ENCODE peak calls at places on chromosomes 5 and 9, in five cellular contexts. V is IMR-90, Q is esophagus squamous epithelium, K is A549, I is right lobe of liver. Z is an unnamed sample.

GRCh38 chr9:136225748-136226679 is 19.6 kb downstream of the QSOX2 start:
- DNase-seq in V (peak), Q (peak), K (peak), I (peak), Z (no peak)

GRCh38 chr5:34474573-34475021 is 181.5 kb upstream of the RAI14 start:
- DNase-seq in V (peak), Q (no peak), K (peak), I (no peak), Z (no peak)

GRCh38 chr5:159854916-159855315 is 61.4 kb upstream of the ADRA1B start:
- DNase-seq in V (peak), Q (no peak), K (no peak), I (no peak), Z (no peak)

GRCh38 chr9:105994970-105995369 is 300.6 kb downstream of the TMEM38B start:
- DNase-seq in V (no peak), Q (no peak), K (peak), I (no peak), Z (no peak)

GRCh38 chr9:130825051-130825651 is 9.9 kb upstream of the ABL1 start:
- DNase-seq in V (peak), Q (no peak), K (no peak), I (no peak), Z (peak)

GRCh38 chr9:97889941-97890557 is 32.3 kb downstream of the TRMO start:
- DNase-seq in V (no peak), Q (no peak), K (peak), I (peak), Z (no peak)

GRCh38 chr5:158265931-158266710 is 407.2 kb upstream of the CLINT1 start:
- DNase-seq in V (no peak), Q (no peak), K (no peak), I (no peak), Z (no peak)

GRCh38 chr9:108569624-108570023 is 286.2 kb downstream of the ACTL7B start:
- DNase-seq in V (peak), Q (no peak), K (peak), I (no peak), Z (no peak)

GRCh38 chr5:135018457-135018856 is 15.6 kb downstream of the PITX1 start:
- DNase-seq in V (no peak), Q (no peak), K (no peak), I (no peak), Z (peak)

GRCh38 chr5:110517396-110517795 is 209.1 kb downstream of the TMEM232 start:
- DNase-seq in V (no peak), Q (no peak), K (no peak), I (no peak), Z (no peak)

GRCh38 chr9:114759512-114759911 is 46.3 kb downstream of the TNFSF15 start:
- DNase-seq in V (no peak), Q (no peak), K (no peak), I (no peak), Z (no peak)

GRCh38 chr5:79495311-79495710 is 18.6 kb downstream of the HOMER1 start:
- DNase-seq in V (peak), Q (no peak), K (peak), I (no peak), Z (no peak)

GRCh38 chr5:93394301-93394700 is 186.7 kb downstream of the NR2F1-AS1 start:
- DNase-seq in V (no peak), Q (no peak), K (no peak), I (no peak), Z (no peak)

GRCh38 chr5:93395010-93395409 is 186.0 kb downstream of the NR2F1-AS1 start:
- DNase-seq in V (no peak), Q (no peak), K (no peak), I (no peak), Z (no peak)

GRCh38 chr5:93399675-93400074 is 181.3 kb downstream of the NR2F1-AS1 start:
- DNase-seq in V (no peak), Q (no peak), K (no peak), I (no peak), Z (no peak)

GRCh38 chr5:93401844-93402243 is 179.2 kb downstream of the NR2F1-AS1 start:
- DNase-seq in V (no peak), Q (no peak), K (no peak), I (no peak), Z (no peak)

DNA sequence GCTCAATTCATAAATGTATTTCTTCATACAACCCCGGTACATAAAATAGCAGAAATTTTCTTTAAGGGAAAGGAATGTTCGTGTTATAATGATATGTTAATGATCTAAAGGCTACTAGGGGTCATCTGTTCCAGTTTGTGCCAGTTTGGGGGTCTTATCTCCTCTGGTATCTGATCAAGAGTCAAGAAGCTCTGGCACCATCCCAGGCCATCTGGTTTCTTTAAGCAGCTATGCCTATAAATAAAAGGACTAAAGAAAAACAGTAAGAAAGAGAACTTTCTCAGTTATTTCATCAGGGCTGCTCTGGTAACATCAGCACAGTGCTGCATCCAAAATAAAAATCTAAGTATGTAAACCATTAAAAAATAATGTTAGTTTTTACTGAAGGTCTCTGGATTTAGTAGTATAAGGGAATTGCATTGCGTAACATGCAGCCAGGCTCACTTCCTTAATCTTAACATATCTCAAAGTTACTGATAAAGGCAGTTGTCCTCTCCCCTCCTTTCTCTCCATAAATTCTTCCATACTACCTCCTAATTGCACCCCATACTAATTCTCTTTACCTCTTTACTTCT is 185.0 kb downstream of the NR2F1-AS1 start:
- DNase-seq in V (peak), Q (no peak), K (no peak), I (no peak), Z (no peak)
- TF ChIP-seq POLR2A in V (no peak), Q (no peak), K (no peak), I (no peak), Z (no peak)

DNA sequence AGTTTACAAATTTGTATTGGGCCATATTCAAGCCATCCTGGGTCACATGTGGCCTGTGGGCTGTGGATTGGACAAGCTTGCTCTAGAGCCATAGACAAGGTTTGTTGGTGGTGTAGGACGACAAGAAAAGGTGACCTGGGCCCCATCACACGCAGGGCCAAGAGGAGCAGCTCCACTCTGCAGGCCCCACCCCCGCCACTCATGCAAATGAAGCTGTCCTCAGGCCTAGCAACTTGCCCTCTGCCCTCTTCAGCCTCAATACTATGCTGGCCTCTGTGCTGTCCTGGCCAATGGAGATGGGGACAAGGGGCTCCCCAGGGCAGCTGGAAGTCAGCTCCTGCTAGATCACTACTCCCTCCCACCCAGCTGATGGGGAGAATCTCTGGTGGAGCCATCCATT is 55.2 kb upstream of the TMEM252 start:
- DNase-seq in V (no peak), Q (no peak), K (no peak), I (no peak), Z (no peak)
- TF ChIP-seq POLR2A in V (no peak), Q (no peak), K (no peak), I (no peak), Z (no peak)

DNA sequence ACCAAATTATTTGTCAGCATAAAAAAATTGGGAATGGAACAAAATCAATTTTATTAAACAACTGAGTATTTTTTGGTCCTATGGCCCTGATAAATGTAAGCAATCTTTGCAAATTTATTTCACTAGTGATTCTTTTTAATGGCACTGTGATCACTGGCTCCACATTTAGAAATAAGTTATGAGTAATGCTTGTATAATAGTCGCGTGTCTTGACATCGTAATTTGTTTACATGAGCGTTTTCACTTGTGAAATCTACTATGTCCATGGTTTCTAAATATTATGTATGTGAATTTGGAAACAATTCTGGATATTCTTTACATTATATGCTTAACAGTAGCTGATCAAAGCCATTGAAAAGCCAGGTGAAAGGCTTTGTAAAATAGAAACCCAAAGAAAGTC is 817.5 kb downstream of the EFNA5 start:
- DNase-seq in V (peak), Q (no peak), K (no peak), I (no peak), Z (no peak)
- TF ChIP-seq POLR2A in V (no peak), Q (no peak), K (no peak), I (no peak), Z (no peak)

GRCh38 chr9:127396253-127396807 is 639 bp upstream of the SLC2A8 start:
- DNase-seq in V (no peak), Q (no peak), K (no peak), I (no peak), Z (no peak)
- TF ChIP-seq POLR2A in V (no peak), Q (no peak), K (no peak), I (peak), Z (peak)